ENCODE peak calls at places on chromosomes 12 and 14, in six cellular contexts. One of them, this sample, is unnamed.

GRCh38 chr12:82682326-82682725 is 4.4 kb upstream of the TMTC2 start:
- DNase-seq in BE2C: no peak
- DNase-seq in stimulated activated naive B cell treated with anti-CD40 and anti-IgM and Interleukin-4, amounts not matched to agents 10 μg/mL and 1 μg/mL and 100 μg/mL, for 72 hours: no peak
- DNase-seq in progenitor cell of endocrine pancreas: no peak
- DNase-seq in COR-L47: no peak
- DNase-seq in epithelial cell of proximal tubule: no peak
- DNase-seq in this sample: no peak

GRCh38 chr14:68622856-68623255 is 170.0 kb downstream of the ZFP36L1 start:
- DNase-seq in progenitor cell of endocrine pancreas: no peak
- DNase-seq in COR-L47: no peak
- DNase-seq in epithelial cell of proximal tubule: no peak
- DNase-seq in stimulated activated naive B cell treated with anti-CD40 and anti-IgM and Interleukin-4, amounts not matched to agents 10 μg/mL and 1 μg/mL and 100 μg/mL, for 72 hours: no peak
- DNase-seq in BE2C: no peak
- DNase-seq in this sample: no peak

GRCh38 chr14:99389171-99389826 is 91.4 kb downstream of the SETD3 start:
- DNase-seq in stimulated activated naive B cell treated with anti-CD40 and anti-IgM and Interleukin-4, amounts not matched to agents 10 μg/mL and 1 μg/mL and 100 μg/mL, for 72 hours: no peak
- DNase-seq in progenitor cell of endocrine pancreas: peak
- DNase-seq in COR-L47: peak
- DNase-seq in BE2C: peak
- DNase-seq in epithelial cell of proximal tubule: no peak
- DNase-seq in this sample: no peak

GRCh38 chr14:105853089-105853906 is 326.9 kb downstream of the TMEM121 start:
- DNase-seq in epithelial cell of proximal tubule: no peak
- DNase-seq in COR-L47: no peak
- DNase-seq in BE2C: peak
- DNase-seq in stimulated activated naive B cell treated with anti-CD40 and anti-IgM and Interleukin-4, amounts not matched to agents 10 μg/mL and 1 μg/mL and 100 μg/mL, for 72 hours: no peak
- DNase-seq in progenitor cell of endocrine pancreas: no peak
- DNase-seq in this sample: no peak

GRCh38 chr14:97149775-97150174 is 352.6 kb downstream of the VRK1 start:
- DNase-seq in COR-L47: no peak
- DNase-seq in progenitor cell of endocrine pancreas: no peak
- DNase-seq in epithelial cell of proximal tubule: no peak
- DNase-seq in stimulated activated naive B cell treated with anti-CD40 and anti-IgM and Interleukin-4, amounts not matched to agents 10 μg/mL and 1 μg/mL and 100 μg/mL, for 72 hours: no peak
- DNase-seq in BE2C: no peak
- DNase-seq in this sample: no peak

GRCh38 chr12:79366374-79366773 is 324.4 kb downstream of the PAWR start:
- DNase-seq in COR-L47: no peak
- DNase-seq in BE2C: no peak
- DNase-seq in epithelial cell of proximal tubule: no peak
- DNase-seq in stimulated activated naive B cell treated with anti-CD40 and anti-IgM and Interleukin-4, amounts not matched to agents 10 μg/mL and 1 μg/mL and 100 μg/mL, for 72 hours: no peak
- DNase-seq in progenitor cell of endocrine pancreas: no peak
- DNase-seq in this sample: no peak

GRCh38 chr12:3033538-3033865 is 43.7 kb upstream of the TSPAN9 start:
- DNase-seq in progenitor cell of endocrine pancreas: no peak
- DNase-seq in COR-L47: no peak
- DNase-seq in BE2C: no peak
- DNase-seq in epithelial cell of proximal tubule: no peak
- DNase-seq in stimulated activated naive B cell treated with anti-CD40 and anti-IgM and Interleukin-4, amounts not matched to agents 10 μg/mL and 1 μg/mL and 100 μg/mL, for 72 hours: no peak
- DNase-seq in this sample: no peak

GRCh38 chr12:4819654-4820053 is 90.1 kb upstream of the KCNA1 start:
- DNase-seq in BE2C: no peak
- DNase-seq in progenitor cell of endocrine pancreas: no peak
- DNase-seq in stimulated activated naive B cell treated with anti-CD40 and anti-IgM and Interleukin-4, amounts not matched to agents 10 μg/mL and 1 μg/mL and 100 μg/mL, for 72 hours: no peak
- DNase-seq in COR-L47: no peak
- DNase-seq in epithelial cell of proximal tubule: no peak
- DNase-seq in this sample: no peak

GRCh38 chr14:92607702-92608429 is 94.3 kb downstream of the RIN3 start:
- DNase-seq in BE2C: no peak
- DNase-seq in COR-L47: no peak
- DNase-seq in stimulated activated naive B cell treated with anti-CD40 and anti-IgM and Interleukin-4, amounts not matched to agents 10 μg/mL and 1 μg/mL and 100 μg/mL, for 72 hours: no peak
- DNase-seq in progenitor cell of endocrine pancreas: no peak
- DNase-seq in epithelial cell of proximal tubule: peak
- DNase-seq in this sample: no peak

GRCh38 chr12:116864371-116865160 is 16.7 kb downstream of the HRK start:
- DNase-seq in COR-L47: no peak
- DNase-seq in stimulated activated naive B cell treated with anti-CD40 and anti-IgM and Interleukin-4, amounts not matched to agents 10 μg/mL and 1 μg/mL and 100 μg/mL, for 72 hours: no peak
- DNase-seq in progenitor cell of endocrine pancreas: no peak
- DNase-seq in epithelial cell of proximal tubule: no peak
- DNase-seq in BE2C: no peak
- DNase-seq in this sample: no peak

GRCh38 chr12:53500119-53500775 is 836 bp upstream of the TARBP2 start:
- DNase-seq in progenitor cell of endocrine pancreas: no peak
- DNase-seq in epithelial cell of proximal tubule: no peak
- DNase-seq in stimulated activated naive B cell treated with anti-CD40 and anti-IgM and Interleukin-4, amounts not matched to agents 10 μg/mL and 1 μg/mL and 100 μg/mL, for 72 hours: no peak
- DNase-seq in BE2C: no peak
- DNase-seq in COR-L47: no peak
- DNase-seq in this sample: no peak

GRCh38 chr14:61480704-61481285 is 159.4 kb downstream of the PRKCH start:
- DNase-seq in stimulated activated naive B cell treated with anti-CD40 and anti-IgM and Interleukin-4, amounts not matched to agents 10 μg/mL and 1 μg/mL and 100 μg/mL, for 72 hours: no peak
- DNase-seq in COR-L47: no peak
- DNase-seq in epithelial cell of proximal tubule: no peak
- DNase-seq in progenitor cell of endocrine pancreas: no peak
- DNase-seq in BE2C: no peak
- DNase-seq in this sample: no peak

GRCh38 chr12:114917307-114917706 is 233.3 kb upstream of the TBX3 start:
- DNase-seq in BE2C: no peak
- DNase-seq in COR-L47: no peak
- DNase-seq in progenitor cell of endocrine pancreas: no peak
- DNase-seq in epithelial cell of proximal tubule: no peak
- DNase-seq in stimulated activated naive B cell treated with anti-CD40 and anti-IgM and Interleukin-4, amounts not matched to agents 10 μg/mL and 1 μg/mL and 100 μg/mL, for 72 hours: no peak
- DNase-seq in this sample: no peak

GRCh38 chr12:26003065-26003464 is 44.6 kb downstream of the RASSF8 start:
- DNase-seq in progenitor cell of endocrine pancreas: no peak
- DNase-seq in epithelial cell of proximal tubule: no peak
- DNase-seq in COR-L47: no peak
- DNase-seq in stimulated activated naive B cell treated with anti-CD40 and anti-IgM and Interleukin-4, amounts not matched to agents 10 μg/mL and 1 μg/mL and 100 μg/mL, for 72 hours: no peak
- DNase-seq in BE2C: no peak
- DNase-seq in this sample: no peak

GRCh38 chr12:42090899-42091298 is 53.8 kb downstream of the GXYLT1 start:
- DNase-seq in epithelial cell of proximal tubule: no peak
- DNase-seq in stimulated activated naive B cell treated with anti-CD40 and anti-IgM and Interleukin-4, amounts not matched to agents 10 μg/mL and 1 μg/mL and 100 μg/mL, for 72 hours: no peak
- DNase-seq in progenitor cell of endocrine pancreas: no peak
- DNase-seq in COR-L47: no peak
- DNase-seq in BE2C: no peak
- DNase-seq in this sample: no peak

GRCh38 chr12:26576266-26576665 is 256.7 kb downstream of the ITPR2 start:
- DNase-seq in progenitor cell of endocrine pancreas: no peak
- DNase-seq in BE2C: no peak
- DNase-seq in COR-L47: no peak
- DNase-seq in stimulated activated naive B cell treated with anti-CD40 and anti-IgM and Interleukin-4, amounts not matched to agents 10 μg/mL and 1 μg/mL and 100 μg/mL, for 72 hours: no peak
- DNase-seq in epithelial cell of proximal tubule: no peak
- DNase-seq in this sample: no peak

GRCh38 chr14:50605776-50606175 is 45.8 kb downstream of the ATL1 start:
- DNase-seq in epithelial cell of proximal tubule: no peak
- DNase-seq in COR-L47: no peak
- DNase-seq in BE2C: no peak
- DNase-seq in progenitor cell of endocrine pancreas: no peak
- DNase-seq in stimulated activated naive B cell treated with anti-CD40 and anti-IgM and Interleukin-4, amounts not matched to agents 10 μg/mL and 1 μg/mL and 100 μg/mL, for 72 hours: no peak
- DNase-seq in this sample: no peak

GRCh38 chr12:76983420-76983819 is 81.9 kb downstream of the E2F7 start:
- DNase-seq in stimulated activated naive B cell treated with anti-CD40 and anti-IgM and Interleukin-4, amounts not matched to agents 10 μg/mL and 1 μg/mL and 100 μg/mL, for 72 hours: no peak
- DNase-seq in progenitor cell of endocrine pancreas: no peak
- DNase-seq in COR-L47: no peak
- DNase-seq in BE2C: no peak
- DNase-seq in epithelial cell of proximal tubule: no peak
- DNase-seq in this sample: no peak

GRCh38 chr14:55711171-55711811 is 131.3 kb downstream of the KTN1 start:
- DNase-seq in BE2C: no peak
- DNase-seq in stimulated activated naive B cell treated with anti-CD40 and anti-IgM and Interleukin-4, amounts not matched to agents 10 μg/mL and 1 μg/mL and 100 μg/mL, for 72 hours: no peak
- DNase-seq in COR-L47: no peak
- DNase-seq in progenitor cell of endocrine pancreas: no peak
- DNase-seq in epithelial cell of proximal tubule: no peak
- DNase-seq in this sample: no peak

GRCh38 chr14:28143340-28143739 is 623.2 kb upstream of the FOXG1 start:
- DNase-seq in stimulated activated naive B cell treated with anti-CD40 and anti-IgM and Interleukin-4, amounts not matched to agents 10 μg/mL and 1 μg/mL and 100 μg/mL, for 72 hours: no peak
- DNase-seq in BE2C: no peak
- DNase-seq in progenitor cell of endocrine pancreas: no peak
- DNase-seq in epithelial cell of proximal tubule: no peak
- DNase-seq in COR-L47: no peak
- DNase-seq in this sample: no peak

GRCh38 chr12:92735131-92735721 is 32.4 kb downstream of the PLEKHG7 start:
- DNase-seq in epithelial cell of proximal tubule: peak
- DNase-seq in COR-L47: peak
- DNase-seq in BE2C: no peak
- DNase-seq in stimulated activated naive B cell treated with anti-CD40 and anti-IgM and Interleukin-4, amounts not matched to agents 10 μg/mL and 1 μg/mL and 100 μg/mL, for 72 hours: no peak
- DNase-seq in progenitor cell of endocrine pancreas: no peak
- DNase-seq in this sample: no peak

GRCh38 chr12:108576660-108577234 is 14.4 kb downstream of the ISCU start:
- DNase-seq in BE2C: no peak
- DNase-seq in stimulated activated naive B cell treated with anti-CD40 and anti-IgM and Interleukin-4, amounts not matched to agents 10 μg/mL and 1 μg/mL and 100 μg/mL, for 72 hours: no peak
- DNase-seq in epithelial cell of proximal tubule: no peak
- DNase-seq in progenitor cell of endocrine pancreas: no peak
- DNase-seq in COR-L47: no peak
- DNase-seq in this sample: no peak

GRCh38 chr12:106302401-106303201 is at the start of gene TCP11L2:
- DNase-seq in progenitor cell of endocrine pancreas: peak
- DNase-seq in COR-L47: peak
- DNase-seq in epithelial cell of proximal tubule: no peak
- DNase-seq in BE2C: peak
- DNase-seq in stimulated activated naive B cell treated with anti-CD40 and anti-IgM and Interleukin-4, amounts not matched to agents 10 μg/mL and 1 μg/mL and 100 μg/mL, for 72 hours: peak
- DNase-seq in this sample: no peak

GRCh38 chr12:1644523-1645438 is 15.8 kb downstream of the WNT5B start:
- DNase-seq in epithelial cell of proximal tubule: no peak
- DNase-seq in COR-L47: peak
- DNase-seq in stimulated activated naive B cell treated with anti-CD40 and anti-IgM and Interleukin-4, amounts not matched to agents 10 μg/mL and 1 μg/mL and 100 μg/mL, for 72 hours: no peak
- DNase-seq in progenitor cell of endocrine pancreas: no peak
- DNase-seq in BE2C: peak
- DNase-seq in this sample: no peak

GRCh38 chr12:85394809-85395208 is 114.8 kb downstream of the ALX1 start:
- DNase-seq in epithelial cell of proximal tubule: no peak
- DNase-seq in COR-L47: no peak
- DNase-seq in progenitor cell of endocrine pancreas: no peak
- DNase-seq in BE2C: no peak
- DNase-seq in stimulated activated naive B cell treated with anti-CD40 and anti-IgM and Interleukin-4, amounts not matched to agents 10 μg/mL and 1 μg/mL and 100 μg/mL, for 72 hours: no peak
- DNase-seq in this sample: no peak

This sample was measured in iPS DF 19.7.